ENCODE peak calls at places on chromosomes 2 and 18, in six cellular contexts. L is K562, N is HCT116, B is HepG2, D is H1, F is GM12878. R is an unnamed sample.

GRCh38 chr18:61549889-61550288 is 216.7 kb downstream of the CDH20 start:
- DNase-seq in L (no peak), N (no peak), B (no peak), D (no peak), F (no peak), R (no peak)

GRCh38 chr2:25424426-25425028 is 82.8 kb upstream of the DNMT3A start:
- DNase-seq in L (no peak), N (no peak), B (no peak), D (no peak), F (no peak), R (no peak)

GRCh38 chr2:195121341-195121740 is 535.7 kb upstream of the SLC39A10 start:
- DNase-seq in L (no peak), N (no peak), B (no peak), D (no peak), F (no peak), R (no peak)

GRCh38 chr18:74284501-74285004 is 7.2 kb downstream of the CYB5A start:
- DNase-seq in L (no peak), N (no peak), B (no peak), D (no peak), F (no peak), R (peak; percentile 27)

GRCh38 chr18:12858961-12859360 is 25.1 kb downstream of the PTPN2 start:
- DNase-seq in L (no peak), N (no peak), B (no peak), D (no peak), F (no peak), R (peak; percentile 36)

GRCh38 chr2:117956036-117956791 is 57.7 kb downstream of the CCDC93 start:
- DNase-seq in L (no peak), N (no peak), B (no peak), D (no peak), F (no peak), R (no peak)

GRCh38 chr18:79912409-79912991 is 39.0 kb downstream of the SLC66A2 start:
- DNase-seq in L (no peak), N (no peak), B (no peak), D (no peak), F (no peak), R (no peak)

GRCh38 chr2:188569441-188569840 is 277.8 kb downstream of the GULP1 start:
- DNase-seq in L (no peak), N (no peak), B (no peak), D (no peak), F (no peak), R (no peak)

GRCh38 chr18:57497372-57498294 is 62.5 kb downstream of the ONECUT2 start:
- DNase-seq in L (no peak), N (no peak), B (no peak), D (no peak), F (no peak), R (no peak)

GRCh38 chr2:131046580-131047274 is 46.5 kb downstream of the FAM168B start:
- DNase-seq in L (no peak), N (no peak), B (no peak), D (no peak), F (no peak), R (no peak)

GRCh38 chr2:48397846-48398245 is 132.1 kb upstream of the STON1 start:
- DNase-seq in L (no peak), N (no peak), B (no peak), D (no peak), F (no peak), R (no peak)

GRCh38 chr2:106115250-106115649 is 78.9 kb downstream of the UXS1 start:
- DNase-seq in L (peak; percentile 68), N (peak; percentile 86), B (peak; percentile 84), D (no peak), F (no peak), R (no peak)

GRCh38 chr2:186274936-186275575 is 211.0 kb upstream of the ZC3H15 start:
- DNase-seq in L (no peak), N (no peak), B (peak; percentile 27), D (no peak), F (no peak), R (no peak)

GRCh38 chr2:215664847-215665525 is 229.1 kb upstream of the FN1 start:
- DNase-seq in L (no peak), N (peak; percentile 31), B (peak; percentile 41), D (no peak), F (peak; percentile 63), R (peak; percentile 88)

GRCh38 chr2:210663574-210663973 is 107.2 kb downstream of the CPS1 start:
- DNase-seq in L (peak; percentile 3), N (no peak), B (peak; percentile 18), D (no peak), F (no peak), R (peak; percentile 3)

GRCh38 chr18:34807106-34807796 is 97.2 kb downstream of the DTNA start:
- DNase-seq in L (no peak), N (peak; percentile 76), B (peak; percentile 4), D (peak; percentile 44), F (no peak), R (no peak)

GRCh38 chr18:69636529-69637301 is 236.0 kb downstream of the DOK6 start:
- DNase-seq in L (no peak), N (no peak), B (peak; percentile 6), D (peak; percentile 13), F (no peak), R (peak; percentile 2)

GRCh38 chr2:196293751-196294486 is 122.5 kb upstream of the STK17B start:
- DNase-seq in L (no peak), N (no peak), B (no peak), D (no peak), F (no peak), R (peak; percentile 63)

GRCh38 chr2:80153151-80153550 is 151.4 kb downstream of the LRRTM1 start:
- DNase-seq in L (no peak), N (no peak), B (no peak), D (no peak), F (no peak), R (no peak)

GRCh38 chr2:149132303-149132702 is 93.8 kb downstream of the LYPD6B start:
- DNase-seq in L (no peak), N (no peak), B (no peak), D (no peak), F (no peak), R (no peak)

GRCh38 chr2:30315391-30316055 is 84.2 kb downstream of the LBH start:
- DNase-seq in L (no peak), N (no peak), B (no peak), D (no peak), F (no peak), R (no peak)

GRCh38 chr18:70280007-70280925 is 8.6 kb upstream of the SOCS6 start:
- DNase-seq in L (no peak), N (peak; percentile 88), B (no peak), D (no peak), F (no peak), R (peak; percentile 48)

GRCh38 chr18:785242-785641 is 26.8 kb downstream of the YES1 start:
- DNase-seq in L (no peak), N (no peak), B (no peak), D (no peak), F (no peak), R (no peak)

GRCh38 chr18:44742741-44743311 is 62.1 kb downstream of the SETBP1 start:
- DNase-seq in L (no peak), N (no peak), B (no peak), D (no peak), F (no peak), R (no peak)

GRCh38 chr2:63056309-63057065 is 5.9 kb downstream of the OTX1 start:
- DNase-seq in L (no peak), N (no peak), B (no peak), D (no peak), F (no peak), R (no peak)

GRCh38 chr2:63058742-63059433 is 8.3 kb downstream of the OTX1 start:
- DNase-seq in L (no peak), N (no peak), B (no peak), D (no peak), F (no peak), R (no peak)

GRCh38 chr2:63058149-63058741 is 7.6 kb downstream of the OTX1 start:
- DNase-seq in L (no peak), N (no peak), B (no peak), D (no peak), F (no peak), R (peak; percentile 64)

GRCh38 chr2:63055510-63056308 is 5.1 kb downstream of the OTX1 start:
- DNase-seq in L (no peak), N (no peak), B (no peak), D (no peak), F (no peak), R (no peak)

GRCh38 chr2:63057249-63058148 is 6.9 kb downstream of the OTX1 start:
- DNase-seq in L (no peak), N (no peak), B (no peak), D (no peak), F (no peak), R (peak; percentile 21)
- TF ChIP-seq EZH2 in L (no peak), N (no peak), B (no peak), D (peak; percentile 57), F (no peak), R (peak; percentile 44)

DNA sequence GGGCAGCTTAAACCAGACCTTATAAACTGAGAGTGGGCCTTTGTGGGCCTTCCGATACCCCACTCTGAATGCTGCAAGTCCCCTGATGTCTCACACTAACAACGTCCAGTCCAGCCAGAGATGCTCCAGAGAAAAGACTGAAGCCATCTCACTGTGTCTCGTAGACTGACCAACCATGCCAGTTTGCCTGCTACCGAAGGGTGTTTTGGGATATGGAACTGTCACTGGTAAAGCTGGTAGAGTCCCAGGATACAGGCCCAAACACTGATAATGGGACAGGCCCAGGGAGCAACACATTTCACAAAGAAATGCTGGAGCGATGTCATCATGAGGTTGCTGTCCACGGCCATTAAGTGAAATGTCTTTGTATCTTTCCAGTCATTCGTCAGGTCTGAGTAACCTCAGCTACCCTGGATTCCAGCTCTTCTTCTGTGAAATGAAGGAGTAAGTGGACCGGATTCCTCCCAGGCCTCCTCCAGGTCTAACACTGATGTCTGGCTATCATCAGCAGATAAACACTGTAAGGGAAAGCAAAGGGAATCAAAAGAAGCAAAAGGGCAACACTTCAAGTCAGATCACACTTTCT is 81.6 kb downstream of the SLC5A7 start:
- DNase-seq in L (no peak), N (no peak), B (no peak), D (no peak), F (no peak), R (no peak)
- TF ChIP-seq POLR2A in L (no peak), N (no peak), B (no peak), D (no peak), F (no peak), R (no peak)

GRCh38 chr18:32771169-32771751 is 1.6 kb downstream of the KLHL14 start:
- DNase-seq in L (no peak), N (no peak), B (peak; percentile 25), D (no peak), F (no peak), R (no peak)

GRCh38 chr18:32770651-32771168 is 2.1 kb downstream of the KLHL14 start:
- DNase-seq in L (no peak), N (no peak), B (no peak), D (no peak), F (no peak), R (no peak)

GRCh38 chr18:32768646-32769206 is 4.1 kb downstream of the KLHL14 start:
- DNase-seq in L (no peak), N (no peak), B (no peak), D (no peak), F (no peak), R (no peak)

GRCh38 chr18:32770181-32770650 is 2.6 kb downstream of the KLHL14 start:
- DNase-seq in L (no peak), N (no peak), B (peak; percentile 23), D (no peak), F (no peak), R (no peak)

GRCh38 chr18:32769242-32770180 is 3.3 kb downstream of the KLHL14 start:
- DNase-seq in L (no peak), N (no peak), B (peak; percentile 82), D (no peak), F (no peak), R (no peak)
- TF ChIP-seq EZH2 in L (no peak), N (no peak), B (no peak), D (peak; percentile 46), F (no peak), R (peak; percentile 52)

GRCh38 chr2:239061824-239062560 is 214.1 kb downstream of the TWIST2 start:
- DNase-seq in L (no peak), N (no peak), B (no peak), D (no peak), F (no peak), R (no peak)
- TF ChIP-seq POLR2A in L (no peak), N (no peak), B (no peak), D (no peak), F (no peak), R (no peak)